ENCODE peak calls at places on chromosomes 12 and 14, in six cellular contexts. A, Z, L, Q, N and P are unnamed samples.

GRCh38 chr14:44956866-44957265 is 4.9 kb downstream of the KLHL28 start:
- DNase-seq in L (no peak), Z (no peak), N (no peak), Q (no peak), A (no peak), P (no peak)

GRCh38 chr12:120972870-120973543 is 5.3 kb upstream of the HNF1A start:
- DNase-seq in Q (peak), L (no peak), Z (no peak), A (peak), N (no peak), P (no peak)

GRCh38 chr12:103178681-103179080 is 221.2 kb downstream of the ASCL1 start:
- DNase-seq in N (no peak), Q (no peak), Z (no peak), A (no peak), L (peak), P (no peak)

GRCh38 chr12:58804749-58805148 is 115.6 kb downstream of the LRIG3 start:
- DNase-seq in N (no peak), A (no peak), Z (no peak), Q (no peak), L (peak), P (no peak)

GRCh38 chr14:81472096-81472800 is 61.4 kb downstream of the SEL1L start:
- DNase-seq in A (no peak), N (no peak), Z (no peak), L (no peak), Q (no peak), P (no peak)

GRCh38 chr12:30323008-30323407 is 372.7 kb downstream of the IPO8 start:
- DNase-seq in N (no peak), Q (no peak), A (no peak), L (no peak), Z (no peak), P (peak)

GRCh38 chr12:96255077-96255476 is 60.9 kb downstream of the ELK3 start:
- DNase-seq in L (no peak), N (no peak), Q (peak), Z (peak), A (no peak), P (peak)

GRCh38 chr14:76926521-76927251 is 100.5 kb downstream of the LRRC74A start:
- DNase-seq in N (peak), L (peak), Z (peak), A (no peak), Q (no peak), P (peak)

GRCh38 chr14:57066887-57067513 is 201.7 kb downstream of the EXOC5 start:
- DNase-seq in Z (no peak), Q (peak), A (peak), N (peak), L (peak), P (no peak)

GRCh38 chr12:55728185-55728931 is 451 bp downstream of the CD63 start:
- DNase-seq in A (peak), N (no peak), Z (peak), Q (peak), L (peak), P (peak)

GRCh38 chr12:80894179-80894578 is 43.6 kb downstream of the LIN7A start:
- DNase-seq in L (no peak), N (no peak), Q (no peak), Z (no peak), A (no peak), P (no peak)